ENCODE peak calls at places on chromosomes 3 and 15, in eight cellular contexts. Y, V, I, P, K, G, Q and W are unnamed samples.

GRCh38 chr3:56484525-56485024 is 16.3 kb upstream of the ERC2 start:
- DNase-seq in Y (no peak), K (no peak), V (no peak), I (no peak), Q (no peak), G (no peak), P (no peak), W (no peak)

GRCh38 chr3:9908286-9908685 is 5.6 kb downstream of the IL17RE start:
- DNase-seq in G (no peak), Y (no peak), P (no peak), V (no peak), I (no peak), Q (no peak), K (no peak), W (no peak)

GRCh38 chr3:187551419-187551818 is 118.8 kb downstream of the SST start:
- DNase-seq in Y (peak; percentile 27), P (no peak), I (no peak), K (no peak), V (peak; percentile 17), G (peak; percentile 34), Q (no peak), W (no peak)

GRCh38 chr3:105539897-105540296 is 173.2 kb downstream of the ALCAM start:
- DNase-seq in P (no peak), K (no peak), G (no peak), Y (no peak), I (no peak), V (no peak), Q (no peak), W (no peak)

GRCh38 chr3:105401691-105402149 is 35.0 kb downstream of the ALCAM start:
- DNase-seq in K (no peak), I (no peak), V (peak; percentile 67), Q (no peak), P (no peak), G (peak; percentile 52), Y (peak; percentile 59), W (no peak)

GRCh38 chr15:54159044-54159443 is 180.8 kb downstream of the UNC13C start:
- DNase-seq in Q (no peak), V (no peak), P (no peak), I (no peak), Y (no peak), K (no peak), G (no peak), W (no peak)

GRCh38 chr3:68984011-68984410 is 29.5 kb downstream of the EOGT start:
- DNase-seq in I (no peak), Q (no peak), V (no peak), Y (no peak), P (no peak), G (no peak), K (no peak), W (no peak)

GRCh38 chr15:50463423-50464358 is 39.5 kb downstream of the USP8 start:
- DNase-seq in V (peak; percentile 60), G (peak; percentile 56), Y (no peak), I (no peak), K (no peak), Q (no peak), P (no peak), W (no peak)

GRCh38 chr3:153284282-153284938 is 122.4 kb downstream of the RAP2B start:
- DNase-seq in G (peak; percentile 90), Y (peak; percentile 67), P (no peak), K (peak; percentile 44), I (peak; percentile 6), Q (no peak), V (peak; percentile 94), W (no peak)

GRCh38 chr3:170563712-170564423 is 22.0 kb downstream of the SLC7A14 start:
- DNase-seq in Q (no peak), I (no peak), K (no peak), V (peak; percentile 73), G (peak; percentile 40), P (no peak), Y (peak; percentile 67), W (no peak)

GRCh38 chr3:100561459-100562158 is 47.8 kb upstream of the ADGRG7 start:
- DNase-seq in Y (no peak), I (no peak), V (peak; percentile 95), K (no peak), P (no peak), G (peak; percentile 71), Q (no peak), W (no peak)

GRCh38 chr3:125313060-125313635 is 62.0 kb downstream of the ZNF148 start:
- DNase-seq in K (no peak), G (peak; percentile 67), Y (peak; percentile 35), V (peak; percentile 79), P (no peak), I (no peak), Q (no peak), W (no peak)

GRCh38 chr3:184574552-184575430 is 13.2 kb downstream of the EPHB3 start:
- DNase-seq in I (no peak), P (peak; percentile 44), G (no peak), Y (no peak), K (no peak), V (no peak), Q (no peak), W (no peak)

GRCh38 chr3:189349772-189350171 is 178.0 kb downstream of the TPRG1 start:
- DNase-seq in K (no peak), P (no peak), V (peak; percentile 22), I (no peak), Y (no peak), G (no peak), Q (no peak), W (no peak)

GRCh38 chr15:78837543-78837942 is 26.3 kb upstream of the ADAMTS7 start:
- DNase-seq in K (no peak), I (no peak), Q (no peak), P (no peak), V (no peak), Y (no peak), G (no peak), W (no peak)

GRCh38 chr3:119644481-119644880 is 15.9 kb downstream of the POPDC2 start:
- DNase-seq in Y (no peak), K (no peak), V (no peak), Q (no peak), I (no peak), G (no peak), P (no peak), W (no peak)

GRCh38 chr3:170448530-170449110 is 30.0 kb downstream of the CLDN11 start:
- DNase-seq in V (no peak), Y (no peak), Q (no peak), P (no peak), G (no peak), K (no peak), I (no peak), W (no peak)

GRCh38 chr3:14410501-14411165 is 8.2 kb downstream of the SLC6A6 start:
- DNase-seq in G (peak; percentile 77), V (peak; percentile 92), Q (no peak), P (no peak), Y (peak; percentile 99), K (no peak), I (no peak), W (no peak)

GRCh38 chr15:75104804-75105557 is 81.6 kb downstream of the PPCDC start:
- DNase-seq in K (no peak), Q (no peak), Y (peak; percentile 82), V (peak; percentile 99), G (peak; percentile 81), I (no peak), P (peak; percentile 2), W (no peak)

GRCh38 chr15:98700501-98700900 is 52.2 kb downstream of the IGF1R start:
- DNase-seq in G (no peak), K (no peak), Y (no peak), P (no peak), Q (no peak), V (no peak), I (no peak), W (peak; percentile 80)

GRCh38 chr3:151067158-151067557 is 18.3 kb upstream of the MED12L start:
- DNase-seq in Y (no peak), G (no peak), I (no peak), P (no peak), V (no peak), Q (no peak), K (no peak), W (no peak)

GRCh38 chr3:69811452-69812401 is 72.5 kb downstream of the MITF start:
- DNase-seq in K (no peak), P (no peak), Y (no peak), G (no peak), Q (no peak), V (no peak), I (no peak), W (no peak)

GRCh38 chr15:90763700-90764099 is 46.6 kb downstream of the BLM start:
- DNase-seq in Q (no peak), Y (no peak), V (no peak), K (no peak), I (no peak), G (no peak), P (no peak), W (no peak)

GRCh38 chr3:160671231-160671630 is 5.7 kb upstream of the ARL14 start:
- DNase-seq in G (no peak), Q (no peak), Y (no peak), I (no peak), K (no peak), P (no peak), V (no peak), W (no peak)